ENCODE peak calls at places on chromosomes 12 and 14, in seven cellular contexts. I, F, W, J, K, Q and G are unnamed samples.

GRCh38 chr12:6570264-6570887 is 2.3 kb upstream of the NOP2 start:
- DNase-seq in I (peak; percentile 57), F (peak; percentile 62), W (peak; percentile 76), J (peak; percentile 41), K (peak; percentile 83), Q (peak; percentile 42), G (peak; percentile 85)

GRCh38 chr12:113030875-113031525 is 25.5 kb upstream of the DTX1 start:
- DNase-seq in I (peak; percentile 73), F (peak; percentile 21), W (peak; percentile 85), J (peak; percentile 86), K (peak; percentile 71), Q (peak; percentile 33), G (peak; percentile 89)

GRCh38 chr12:28882444-28882843 is 266.6 kb upstream of the FAR2 start:
- DNase-seq in I (no peak), F (no peak), W (no peak), J (peak; percentile 54), K (no peak), Q (no peak), G (no peak)

GRCh38 chr12:127149226-127149964 is 1117.6 kb upstream of the TMEM132C start:
- DNase-seq in I (peak; percentile 72), F (no peak), W (no peak), J (no peak), K (no peak), Q (no peak), G (no peak)

GRCh38 chr12:78060186-78060585 is 229.5 kb downstream of the NAV3 start:
- DNase-seq in I (peak; percentile 77), F (no peak), W (no peak), J (peak; percentile 27), K (no peak), Q (no peak), G (no peak)

GRCh38 chr12:120206228-120206627 is 5.3 kb upstream of the RPLP0 start:
- DNase-seq in I (no peak), F (no peak), W (no peak), J (no peak), K (no peak), Q (no peak), G (no peak)

GRCh38 chr12:49541140-49541861 is 2.5 kb downstream of the KCNH3 start:
- DNase-seq in I (no peak), F (no peak), W (no peak), J (no peak), K (peak; percentile 35), Q (no peak), G (no peak)

GRCh38 chr12:111467092-111467861 is 61.6 kb downstream of the SH2B3 start:
- DNase-seq in I (peak; percentile 67), F (no peak), W (no peak), J (no peak), K (no peak), Q (no peak), G (no peak)

GRCh38 chr12:93379432-93380308 is 1.9 kb downstream of the NUDT4 start:
- DNase-seq in I (peak; percentile 56), F (no peak), W (no peak), J (peak; percentile 29), K (no peak), Q (peak; percentile 23), G (no peak)

GRCh38 chr12:132380646-132381045 is 51.3 kb upstream of the GALNT9 start:
- DNase-seq in I (no peak), F (no peak), W (no peak), J (no peak), K (no peak), Q (no peak), G (no peak)

GRCh38 chr14:50839048-50839447 is 8.1 kb upstream of the NIN start:
- DNase-seq in I (peak; percentile 43), F (no peak), W (no peak), J (peak; percentile 38), K (no peak), Q (peak; percentile 45), G (no peak)

GRCh38 chr14:55583942-55584468 is 4.0 kb downstream of the KTN1 start:
- DNase-seq in I (no peak), F (no peak), W (no peak), J (no peak), K (peak; percentile 46), Q (no peak), G (no peak)

DNA sequence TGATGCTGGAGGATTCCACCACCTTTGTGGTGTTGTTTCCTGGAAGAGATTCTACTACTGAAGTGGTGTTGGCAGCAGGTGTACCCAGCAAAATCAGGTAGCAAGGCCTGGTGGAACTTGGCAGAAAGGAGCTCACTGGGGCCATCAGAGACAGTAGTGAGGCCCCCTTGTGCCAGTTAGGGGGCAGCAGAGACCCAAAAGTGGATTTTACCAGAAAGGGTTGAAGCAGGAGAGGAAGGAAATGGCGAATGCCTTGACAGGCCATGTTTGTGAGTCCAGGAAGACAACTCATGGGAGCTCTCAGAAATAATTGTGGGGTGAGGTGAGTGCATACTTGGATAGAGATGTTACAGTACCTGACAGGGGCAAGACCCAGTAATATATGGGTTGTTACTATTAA is 137.7 kb upstream of the FGD4 start:
- DNase-seq in I (no peak), F (no peak), W (peak; percentile 50), J (no peak), K (no peak), Q (no peak), G (peak; percentile 62)
- H3F3A ChIP-seq in I (peaks cover 6% of the 10 kb centered on the region), F (no peaks in the 10 kb centered on the region), W (no peaks in the 10 kb centered on the region), J (no peaks in the 10 kb centered on the region), K (no peaks in the 10 kb centered on the region), Q (peaks cover 13% of the 10 kb centered on the region), G (peaks cover 3% of the 10 kb centered on the region)

GRCh38 chr14:72998252-72998903 is 28.5 kb downstream of the ZFYVE1 start:
- DNase-seq in I (no peak), F (no peak), W (no peak), J (no peak), K (no peak), Q (no peak), G (no peak)
- H4K20me1 ChIP-seq in I (no peaks in the 10 kb centered on the region), F (no peaks in the 10 kb centered on the region), W (peaks cover 11% of the 10 kb centered on the region), J (no peaks in the 10 kb centered on the region), K (peaks cover 13% of the 10 kb centered on the region), Q (no peaks in the 10 kb centered on the region), G (no peaks in the 10 kb centered on the region)

DNA sequence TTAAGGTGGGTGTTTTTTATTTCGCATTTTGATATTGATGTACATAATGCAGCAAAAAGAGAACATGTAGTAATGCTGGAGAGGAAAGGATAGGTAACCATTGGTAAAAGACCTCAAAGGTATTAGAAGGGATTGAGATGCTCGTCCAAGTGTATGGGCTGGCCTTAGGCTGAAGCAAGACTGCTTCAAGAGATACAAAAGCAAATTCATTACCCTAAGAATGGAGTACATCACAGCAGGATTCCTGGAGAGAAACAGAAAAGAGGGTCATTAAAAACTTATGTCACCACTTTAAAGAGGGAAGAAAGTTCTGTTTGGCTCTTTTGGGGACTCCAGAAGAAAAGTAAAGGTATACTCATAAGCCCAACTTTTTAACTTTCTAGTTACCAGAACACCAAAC is 420.5 kb downstream of the ZFP36L1 start:
- DNase-seq in I (no peak), F (no peak), W (no peak), J (no peak), K (no peak), Q (no peak), G (peak; percentile 77)
- H3F3A ChIP-seq in I (no peaks in the 10 kb centered on the region), F (no peaks in the 10 kb centered on the region), W (peaks cover 16% of the 10 kb centered on the region), J (no peaks in the 10 kb centered on the region), K (no peaks in the 10 kb centered on the region), Q (no peaks in the 10 kb centered on the region), G (no peaks in the 10 kb centered on the region)

DNA sequence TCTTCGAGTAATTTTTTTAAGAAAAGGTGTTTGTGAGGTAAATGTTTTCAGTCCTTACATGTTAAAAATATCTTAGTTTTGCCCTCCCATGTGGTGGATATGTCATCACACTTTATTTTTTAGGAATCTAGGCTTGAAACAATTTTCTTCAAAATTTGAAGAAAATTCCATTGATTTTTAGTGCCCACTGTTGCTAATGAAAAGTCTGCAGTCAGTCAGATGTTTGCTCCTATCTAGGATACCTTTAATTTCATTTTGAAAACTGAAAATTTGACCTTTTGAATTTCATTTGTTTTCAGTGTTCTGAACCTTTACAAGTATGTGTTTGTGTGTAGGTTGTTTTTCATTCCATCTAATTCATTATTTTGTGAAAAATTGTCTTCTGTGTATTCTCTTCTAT is 105.4 kb downstream of the LRRK2 start:
- DNase-seq in I (peak; percentile 8), F (no peak), W (no peak), J (no peak), K (no peak), Q (no peak), G (no peak)
- H4K20me1 ChIP-seq in I (no peaks in the 10 kb centered on the region), F (no peaks in the 10 kb centered on the region), W (no peaks in the 10 kb centered on the region), J (no peaks in the 10 kb centered on the region), K (no peaks in the 10 kb centered on the region), Q (no peaks in the 10 kb centered on the region), G (no peaks in the 10 kb centered on the region)

DNA sequence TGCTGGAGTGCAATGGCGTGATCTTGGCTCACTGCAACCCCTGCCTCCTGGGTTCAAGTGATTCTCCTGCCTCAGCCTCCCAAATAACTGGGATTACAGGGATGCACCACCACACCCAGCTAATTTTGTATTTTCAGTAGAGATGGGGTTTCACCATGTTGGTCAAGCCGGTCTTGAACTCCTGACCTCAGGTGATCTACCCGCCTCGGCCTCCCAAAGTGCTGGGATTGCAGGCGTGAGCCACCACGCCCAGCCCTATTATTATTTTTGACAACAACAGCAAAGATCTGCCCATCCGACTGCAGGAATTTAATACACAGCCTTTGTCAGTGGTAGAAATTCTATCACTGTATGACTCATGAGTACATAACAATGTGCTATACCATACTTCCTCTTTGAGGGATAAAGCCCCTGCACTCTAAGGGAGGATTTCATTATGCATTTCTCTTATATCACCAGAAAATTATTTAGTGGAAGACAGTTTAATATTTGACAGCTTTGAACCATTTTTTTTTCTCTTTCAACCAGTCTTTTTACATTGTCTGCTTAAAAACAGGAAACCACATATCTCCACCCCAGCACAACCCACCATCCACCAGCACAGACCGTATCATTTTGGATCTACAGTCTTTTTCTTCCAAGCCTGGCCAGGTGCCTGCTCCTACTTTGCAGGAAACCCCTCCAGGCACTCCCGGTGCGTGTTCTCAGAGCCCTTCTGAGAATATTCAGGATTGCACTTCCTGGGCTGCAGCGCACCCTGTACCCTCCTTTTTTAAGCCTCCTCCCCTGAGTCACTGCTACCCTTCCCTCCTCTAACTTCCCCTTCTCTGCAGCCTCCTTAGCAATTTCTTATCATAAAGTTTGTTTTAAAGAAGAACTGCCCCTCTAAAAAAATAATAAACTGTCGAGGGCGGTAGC is 594 bp downstream of the ARHGDIB start:
- DNase-seq in I (peak; percentile 27), F (peak; percentile 84), W (no peak), J (peak; percentile 66), K (no peak), Q (peak; percentile 41), G (peak; percentile 29)
- H3F3A ChIP-seq in I (no peaks in the 10 kb centered on the region), F (peaks cover 29% of the 10 kb centered on the region), W (no peaks in the 10 kb centered on the region), J (no peaks in the 10 kb centered on the region), K (peaks cover 35% of the 10 kb centered on the region), Q (peaks cover 68% of the 10 kb centered on the region), G (no peaks in the 10 kb centered on the region)

GRCh38 chr12:57845478-57846284 is 848 bp downstream of the CTDSP2 start:
- DNase-seq in I (peak; percentile 81), F (peak; percentile 54), W (peak; percentile 83), J (peak; percentile 47), K (peak; percentile 84), Q (peak; percentile 62), G (peak; percentile 71)

GRCh38 chr12:57844725-57845477 is 1.6 kb downstream of the CTDSP2 start:
- DNase-seq in I (peak; percentile 93), F (peak; percentile 28), W (peak; percentile 73), J (peak; percentile 43), K (peak; percentile 60), Q (peak; percentile 30), G (peak; percentile 82)

GRCh38 chr12:57848208-57848607 is 1.7 kb upstream of the CTDSP2 start:
- DNase-seq in I (no peak), F (no peak), W (no peak), J (no peak), K (no peak), Q (no peak), G (no peak)

GRCh38 chr12:57846577-57847319 is at the start of gene CTDSP2:
- DNase-seq in I (peak; percentile 99), F (peak; percentile 97), W (peak; percentile 99), J (peak; percentile 97), K (peak; percentile 99), Q (peak; percentile 98), G (peak; percentile 100)

GRCh38 chr12:57846285-57846576 is 298 bp downstream of the CTDSP2 start:
- DNase-seq in I (no peak), F (no peak), W (no peak), J (no peak), K (no peak), Q (no peak), G (no peak)
- H4K20me1 ChIP-seq in I (peaks cover 19% of the 10 kb centered on the region), F (peaks cover 34% of the 10 kb centered on the region), W (peaks cover 47% of the 10 kb centered on the region), J (peaks cover 24% of the 10 kb centered on the region), K (peaks cover 42% of the 10 kb centered on the region), Q (peaks cover 27% of the 10 kb centered on the region), G (peaks cover 20% of the 10 kb centered on the region)